ENCODE peak calls at places on chromosomes 4 and X, in seven cellular contexts. One of them, this sample, is unnamed.

GRCh38 chr4:186554890-186555827 is at the start of gene MTNR1A:
- DNase-seq in activated CD8-positive, alpha-beta T cell treated with anti-CD3 and anti-CD28 coated beads for 36 hours: no peak
- DNase-seq in posterior vena cava: no peak
- DNase-seq in activated naive CD8-positive, alpha-beta T cell treated with anti-CD3 and anti-CD28 coated beads, Interleukin-2, amount 50 U/mL, for 24 hours: no peak
- DNase-seq in NCI-H1694 treated with DMSO at 0.1 percent for 48 hours: no peak
- DNase-seq in cerebellum: peak
- DNase-seq in activated T-helper 1 cell treated with anti-CD3 and anti-CD28 coated beads, Interleukin-12 subunit alpha, Interleukin-12 subunit beta, Interleukin-2, Interleukin-4 antibody, amounts not matched to agents 30 ng/mL and 10 ng/mL and 1 ng/mL, durations not matched to agents 14 hours and 24 hours and 36 hours: no peak
- DNase-seq in this sample: no peak

GRCh38 chr4:78426972-78427371 is 124.6 kb upstream of the ANXA3 start:
- DNase-seq in activated naive CD8-positive, alpha-beta T cell treated with anti-CD3 and anti-CD28 coated beads, Interleukin-2, amount 50 U/mL, for 24 hours: no peak
- DNase-seq in posterior vena cava: no peak
- DNase-seq in activated T-helper 1 cell treated with anti-CD3 and anti-CD28 coated beads, Interleukin-12 subunit alpha, Interleukin-12 subunit beta, Interleukin-2, Interleukin-4 antibody, amounts not matched to agents 30 ng/mL and 10 ng/mL and 1 ng/mL, durations not matched to agents 14 hours and 24 hours and 36 hours: no peak
- DNase-seq in NCI-H1694 treated with DMSO at 0.1 percent for 48 hours: no peak
- DNase-seq in cerebellum: no peak
- DNase-seq in activated CD8-positive, alpha-beta T cell treated with anti-CD3 and anti-CD28 coated beads for 36 hours: no peak
- DNase-seq in this sample: no peak

GRCh38 chrX:72137846-72138455 is 6.2 kb upstream of the RTL5 start:
- DNase-seq in activated CD8-positive, alpha-beta T cell treated with anti-CD3 and anti-CD28 coated beads for 36 hours: no peak
- DNase-seq in activated naive CD8-positive, alpha-beta T cell treated with anti-CD3 and anti-CD28 coated beads, Interleukin-2, amount 50 U/mL, for 24 hours: no peak
- DNase-seq in activated T-helper 1 cell treated with anti-CD3 and anti-CD28 coated beads, Interleukin-12 subunit alpha, Interleukin-12 subunit beta, Interleukin-2, Interleukin-4 antibody, amounts not matched to agents 30 ng/mL and 10 ng/mL and 1 ng/mL, durations not matched to agents 14 hours and 24 hours and 36 hours: no peak
- DNase-seq in NCI-H1694 treated with DMSO at 0.1 percent for 48 hours: peak
- DNase-seq in posterior vena cava: no peak
- DNase-seq in cerebellum: peak
- DNase-seq in this sample: no peak

GRCh38 chrX:32155044-32155638 is 1056.2 kb downstream of the DMD start:
- DNase-seq in activated CD8-positive, alpha-beta T cell treated with anti-CD3 and anti-CD28 coated beads for 36 hours: no peak
- DNase-seq in activated T-helper 1 cell treated with anti-CD3 and anti-CD28 coated beads, Interleukin-12 subunit alpha, Interleukin-12 subunit beta, Interleukin-2, Interleukin-4 antibody, amounts not matched to agents 30 ng/mL and 10 ng/mL and 1 ng/mL, durations not matched to agents 14 hours and 24 hours and 36 hours: no peak
- DNase-seq in activated naive CD8-positive, alpha-beta T cell treated with anti-CD3 and anti-CD28 coated beads, Interleukin-2, amount 50 U/mL, for 24 hours: no peak
- DNase-seq in cerebellum: peak
- DNase-seq in NCI-H1694 treated with DMSO at 0.1 percent for 48 hours: no peak
- DNase-seq in posterior vena cava: no peak
- DNase-seq in this sample: no peak

GRCh38 chr4:83118869-83119268 is 4.3 kb upstream of the PLAC8 start:
- DNase-seq in NCI-H1694 treated with DMSO at 0.1 percent for 48 hours: no peak
- DNase-seq in posterior vena cava: no peak
- DNase-seq in activated T-helper 1 cell treated with anti-CD3 and anti-CD28 coated beads, Interleukin-12 subunit alpha, Interleukin-12 subunit beta, Interleukin-2, Interleukin-4 antibody, amounts not matched to agents 30 ng/mL and 10 ng/mL and 1 ng/mL, durations not matched to agents 14 hours and 24 hours and 36 hours: no peak
- DNase-seq in activated CD8-positive, alpha-beta T cell treated with anti-CD3 and anti-CD28 coated beads for 36 hours: no peak
- DNase-seq in activated naive CD8-positive, alpha-beta T cell treated with anti-CD3 and anti-CD28 coated beads, Interleukin-2, amount 50 U/mL, for 24 hours: no peak
- DNase-seq in cerebellum: no peak
- DNase-seq in this sample: no peak

GRCh38 chrX:16136080-16136479 is 12.7 kb downstream of the GRPR start:
- DNase-seq in cerebellum: no peak
- DNase-seq in NCI-H1694 treated with DMSO at 0.1 percent for 48 hours: no peak
- DNase-seq in posterior vena cava: no peak
- DNase-seq in activated naive CD8-positive, alpha-beta T cell treated with anti-CD3 and anti-CD28 coated beads, Interleukin-2, amount 50 U/mL, for 24 hours: no peak
- DNase-seq in activated T-helper 1 cell treated with anti-CD3 and anti-CD28 coated beads, Interleukin-12 subunit alpha, Interleukin-12 subunit beta, Interleukin-2, Interleukin-4 antibody, amounts not matched to agents 30 ng/mL and 10 ng/mL and 1 ng/mL, durations not matched to agents 14 hours and 24 hours and 36 hours: no peak
- DNase-seq in activated CD8-positive, alpha-beta T cell treated with anti-CD3 and anti-CD28 coated beads for 36 hours: no peak
- DNase-seq in this sample: no peak

GRCh38 chrX:37349131-37350033 is at the start of gene PRRG1:
- DNase-seq in cerebellum: peak
- DNase-seq in posterior vena cava: peak
- DNase-seq in activated naive CD8-positive, alpha-beta T cell treated with anti-CD3 and anti-CD28 coated beads, Interleukin-2, amount 50 U/mL, for 24 hours: peak
- DNase-seq in NCI-H1694 treated with DMSO at 0.1 percent for 48 hours: peak
- DNase-seq in activated CD8-positive, alpha-beta T cell treated with anti-CD3 and anti-CD28 coated beads for 36 hours: no peak
- DNase-seq in activated T-helper 1 cell treated with anti-CD3 and anti-CD28 coated beads, Interleukin-12 subunit alpha, Interleukin-12 subunit beta, Interleukin-2, Interleukin-4 antibody, amounts not matched to agents 30 ng/mL and 10 ng/mL and 1 ng/mL, durations not matched to agents 14 hours and 24 hours and 36 hours: no peak
- DNase-seq in this sample: no peak

GRCh38 chrX:47247206-47247998 is 14.6 kb downstream of the USP11 start:
- DNase-seq in posterior vena cava: no peak
- DNase-seq in activated CD8-positive, alpha-beta T cell treated with anti-CD3 and anti-CD28 coated beads for 36 hours: peak
- DNase-seq in activated naive CD8-positive, alpha-beta T cell treated with anti-CD3 and anti-CD28 coated beads, Interleukin-2, amount 50 U/mL, for 24 hours: no peak
- DNase-seq in cerebellum: no peak
- DNase-seq in activated T-helper 1 cell treated with anti-CD3 and anti-CD28 coated beads, Interleukin-12 subunit alpha, Interleukin-12 subunit beta, Interleukin-2, Interleukin-4 antibody, amounts not matched to agents 30 ng/mL and 10 ng/mL and 1 ng/mL, durations not matched to agents 14 hours and 24 hours and 36 hours: no peak
- DNase-seq in NCI-H1694 treated with DMSO at 0.1 percent for 48 hours: no peak
- DNase-seq in this sample: no peak

GRCh38 chr4:8439168-8439567 is 1.4 kb downstream of the ACOX3 start:
- DNase-seq in activated T-helper 1 cell treated with anti-CD3 and anti-CD28 coated beads, Interleukin-12 subunit alpha, Interleukin-12 subunit beta, Interleukin-2, Interleukin-4 antibody, amounts not matched to agents 30 ng/mL and 10 ng/mL and 1 ng/mL, durations not matched to agents 14 hours and 24 hours and 36 hours: no peak
- DNase-seq in posterior vena cava: no peak
- DNase-seq in activated CD8-positive, alpha-beta T cell treated with anti-CD3 and anti-CD28 coated beads for 36 hours: no peak
- DNase-seq in cerebellum: no peak
- DNase-seq in NCI-H1694 treated with DMSO at 0.1 percent for 48 hours: no peak
- DNase-seq in activated naive CD8-positive, alpha-beta T cell treated with anti-CD3 and anti-CD28 coated beads, Interleukin-2, amount 50 U/mL, for 24 hours: no peak
- DNase-seq in this sample: no peak

GRCh38 chr4:8821151-8821950 is 50.3 kb downstream of the HMX1 start:
- DNase-seq in NCI-H1694 treated with DMSO at 0.1 percent for 48 hours: no peak
- DNase-seq in activated naive CD8-positive, alpha-beta T cell treated with anti-CD3 and anti-CD28 coated beads, Interleukin-2, amount 50 U/mL, for 24 hours: no peak
- DNase-seq in activated CD8-positive, alpha-beta T cell treated with anti-CD3 and anti-CD28 coated beads for 36 hours: no peak
- DNase-seq in cerebellum: no peak
- DNase-seq in activated T-helper 1 cell treated with anti-CD3 and anti-CD28 coated beads, Interleukin-12 subunit alpha, Interleukin-12 subunit beta, Interleukin-2, Interleukin-4 antibody, amounts not matched to agents 30 ng/mL and 10 ng/mL and 1 ng/mL, durations not matched to agents 14 hours and 24 hours and 36 hours: no peak
- DNase-seq in posterior vena cava: peak
- DNase-seq in this sample: no peak

GRCh38 chr4:150259861-150260567 is 181.8 kb downstream of the DCLK2 start:
- DNase-seq in activated T-helper 1 cell treated with anti-CD3 and anti-CD28 coated beads, Interleukin-12 subunit alpha, Interleukin-12 subunit beta, Interleukin-2, Interleukin-4 antibody, amounts not matched to agents 30 ng/mL and 10 ng/mL and 1 ng/mL, durations not matched to agents 14 hours and 24 hours and 36 hours: no peak
- DNase-seq in activated naive CD8-positive, alpha-beta T cell treated with anti-CD3 and anti-CD28 coated beads, Interleukin-2, amount 50 U/mL, for 24 hours: no peak
- DNase-seq in posterior vena cava: no peak
- DNase-seq in NCI-H1694 treated with DMSO at 0.1 percent for 48 hours: no peak
- DNase-seq in cerebellum: no peak
- DNase-seq in activated CD8-positive, alpha-beta T cell treated with anti-CD3 and anti-CD28 coated beads for 36 hours: no peak
- DNase-seq in this sample: no peak

GRCh38 chr4:168605411-168605810 is 108.6 kb downstream of the PALLD start:
- DNase-seq in activated naive CD8-positive, alpha-beta T cell treated with anti-CD3 and anti-CD28 coated beads, Interleukin-2, amount 50 U/mL, for 24 hours: no peak
- DNase-seq in activated T-helper 1 cell treated with anti-CD3 and anti-CD28 coated beads, Interleukin-12 subunit alpha, Interleukin-12 subunit beta, Interleukin-2, Interleukin-4 antibody, amounts not matched to agents 30 ng/mL and 10 ng/mL and 1 ng/mL, durations not matched to agents 14 hours and 24 hours and 36 hours: no peak
- DNase-seq in posterior vena cava: no peak
- DNase-seq in NCI-H1694 treated with DMSO at 0.1 percent for 48 hours: no peak
- DNase-seq in cerebellum: no peak
- DNase-seq in activated CD8-positive, alpha-beta T cell treated with anti-CD3 and anti-CD28 coated beads for 36 hours: no peak
- DNase-seq in this sample: no peak

GRCh38 chrX:40383360-40383759 is 197.4 kb upstream of the ATP6AP2 start:
- DNase-seq in NCI-H1694 treated with DMSO at 0.1 percent for 48 hours: peak
- DNase-seq in activated CD8-positive, alpha-beta T cell treated with anti-CD3 and anti-CD28 coated beads for 36 hours: no peak
- DNase-seq in posterior vena cava: no peak
- DNase-seq in activated naive CD8-positive, alpha-beta T cell treated with anti-CD3 and anti-CD28 coated beads, Interleukin-2, amount 50 U/mL, for 24 hours: no peak
- DNase-seq in cerebellum: no peak
- DNase-seq in activated T-helper 1 cell treated with anti-CD3 and anti-CD28 coated beads, Interleukin-12 subunit alpha, Interleukin-12 subunit beta, Interleukin-2, Interleukin-4 antibody, amounts not matched to agents 30 ng/mL and 10 ng/mL and 1 ng/mL, durations not matched to agents 14 hours and 24 hours and 36 hours: no peak
- DNase-seq in this sample: no peak

GRCh38 chrX:101415180-101416130 is 7.4 kb downstream of the HNRNPH2 start:
- DNase-seq in activated T-helper 1 cell treated with anti-CD3 and anti-CD28 coated beads, Interleukin-12 subunit alpha, Interleukin-12 subunit beta, Interleukin-2, Interleukin-4 antibody, amounts not matched to agents 30 ng/mL and 10 ng/mL and 1 ng/mL, durations not matched to agents 14 hours and 24 hours and 36 hours: peak
- DNase-seq in cerebellum: peak
- DNase-seq in posterior vena cava: no peak
- DNase-seq in NCI-H1694 treated with DMSO at 0.1 percent for 48 hours: peak
- DNase-seq in activated naive CD8-positive, alpha-beta T cell treated with anti-CD3 and anti-CD28 coated beads, Interleukin-2, amount 50 U/mL, for 24 hours: no peak
- DNase-seq in activated CD8-positive, alpha-beta T cell treated with anti-CD3 and anti-CD28 coated beads for 36 hours: peak
- DNase-seq in this sample: no peak

GRCh38 chr4:3784469-3785291 is 18.5 kb downstream of the ADRA2C start:
- DNase-seq in activated naive CD8-positive, alpha-beta T cell treated with anti-CD3 and anti-CD28 coated beads, Interleukin-2, amount 50 U/mL, for 24 hours: no peak
- DNase-seq in posterior vena cava: no peak
- DNase-seq in activated T-helper 1 cell treated with anti-CD3 and anti-CD28 coated beads, Interleukin-12 subunit alpha, Interleukin-12 subunit beta, Interleukin-2, Interleukin-4 antibody, amounts not matched to agents 30 ng/mL and 10 ng/mL and 1 ng/mL, durations not matched to agents 14 hours and 24 hours and 36 hours: no peak
- DNase-seq in NCI-H1694 treated with DMSO at 0.1 percent for 48 hours: no peak
- DNase-seq in activated CD8-positive, alpha-beta T cell treated with anti-CD3 and anti-CD28 coated beads for 36 hours: no peak
- DNase-seq in cerebellum: no peak
- DNase-seq in this sample: no peak

GRCh38 chr4:140223056-140223810 is 69.2 kb upstream of the MAML3 start:
- DNase-seq in activated CD8-positive, alpha-beta T cell treated with anti-CD3 and anti-CD28 coated beads for 36 hours: no peak
- DNase-seq in NCI-H1694 treated with DMSO at 0.1 percent for 48 hours: no peak
- DNase-seq in activated naive CD8-positive, alpha-beta T cell treated with anti-CD3 and anti-CD28 coated beads, Interleukin-2, amount 50 U/mL, for 24 hours: no peak
- DNase-seq in cerebellum: no peak
- DNase-seq in activated T-helper 1 cell treated with anti-CD3 and anti-CD28 coated beads, Interleukin-12 subunit alpha, Interleukin-12 subunit beta, Interleukin-2, Interleukin-4 antibody, amounts not matched to agents 30 ng/mL and 10 ng/mL and 1 ng/mL, durations not matched to agents 14 hours and 24 hours and 36 hours: no peak
- DNase-seq in posterior vena cava: no peak
- DNase-seq in this sample: no peak

GRCh38 chr4:152591361-152591760 is 55.5 kb upstream of the FBXW7 start:
- DNase-seq in posterior vena cava: peak
- DNase-seq in activated naive CD8-positive, alpha-beta T cell treated with anti-CD3 and anti-CD28 coated beads, Interleukin-2, amount 50 U/mL, for 24 hours: peak
- DNase-seq in cerebellum: no peak
- DNase-seq in NCI-H1694 treated with DMSO at 0.1 percent for 48 hours: peak
- DNase-seq in activated CD8-positive, alpha-beta T cell treated with anti-CD3 and anti-CD28 coated beads for 36 hours: peak
- DNase-seq in activated T-helper 1 cell treated with anti-CD3 and anti-CD28 coated beads, Interleukin-12 subunit alpha, Interleukin-12 subunit beta, Interleukin-2, Interleukin-4 antibody, amounts not matched to agents 30 ng/mL and 10 ng/mL and 1 ng/mL, durations not matched to agents 14 hours and 24 hours and 36 hours: peak
- DNase-seq in this sample: no peak

GRCh38 chr4:87497141-87497540 is 32.0 kb downstream of the SPARCL1 start:
- DNase-seq in activated T-helper 1 cell treated with anti-CD3 and anti-CD28 coated beads, Interleukin-12 subunit alpha, Interleukin-12 subunit beta, Interleukin-2, Interleukin-4 antibody, amounts not matched to agents 30 ng/mL and 10 ng/mL and 1 ng/mL, durations not matched to agents 14 hours and 24 hours and 36 hours: no peak
- DNase-seq in cerebellum: no peak
- DNase-seq in posterior vena cava: no peak
- DNase-seq in activated CD8-positive, alpha-beta T cell treated with anti-CD3 and anti-CD28 coated beads for 36 hours: peak
- DNase-seq in activated naive CD8-positive, alpha-beta T cell treated with anti-CD3 and anti-CD28 coated beads, Interleukin-2, amount 50 U/mL, for 24 hours: peak
- DNase-seq in NCI-H1694 treated with DMSO at 0.1 percent for 48 hours: no peak
- DNase-seq in this sample: no peak

GRCh38 chr4:3707423-3708102 is 58.6 kb upstream of the ADRA2C start:
- DNase-seq in posterior vena cava: peak
- DNase-seq in cerebellum: peak
- DNase-seq in activated CD8-positive, alpha-beta T cell treated with anti-CD3 and anti-CD28 coated beads for 36 hours: no peak
- DNase-seq in activated naive CD8-positive, alpha-beta T cell treated with anti-CD3 and anti-CD28 coated beads, Interleukin-2, amount 50 U/mL, for 24 hours: no peak
- DNase-seq in NCI-H1694 treated with DMSO at 0.1 percent for 48 hours: no peak
- DNase-seq in activated T-helper 1 cell treated with anti-CD3 and anti-CD28 coated beads, Interleukin-12 subunit alpha, Interleukin-12 subunit beta, Interleukin-2, Interleukin-4 antibody, amounts not matched to agents 30 ng/mL and 10 ng/mL and 1 ng/mL, durations not matched to agents 14 hours and 24 hours and 36 hours: no peak
- DNase-seq in this sample: no peak

GRCh38 chr4:66555301-66555700 is 885.0 kb upstream of the EPHA5 start:
- DNase-seq in activated T-helper 1 cell treated with anti-CD3 and anti-CD28 coated beads, Interleukin-12 subunit alpha, Interleukin-12 subunit beta, Interleukin-2, Interleukin-4 antibody, amounts not matched to agents 30 ng/mL and 10 ng/mL and 1 ng/mL, durations not matched to agents 14 hours and 24 hours and 36 hours: no peak
- DNase-seq in NCI-H1694 treated with DMSO at 0.1 percent for 48 hours: no peak
- DNase-seq in activated CD8-positive, alpha-beta T cell treated with anti-CD3 and anti-CD28 coated beads for 36 hours: no peak
- DNase-seq in cerebellum: no peak
- DNase-seq in activated naive CD8-positive, alpha-beta T cell treated with anti-CD3 and anti-CD28 coated beads, Interleukin-2, amount 50 U/mL, for 24 hours: no peak
- DNase-seq in posterior vena cava: no peak
- DNase-seq in this sample: no peak

GRCh38 chr4:54971474-54971950 is 153.9 kb downstream of the KDR start:
- DNase-seq in cerebellum: peak
- DNase-seq in activated naive CD8-positive, alpha-beta T cell treated with anti-CD3 and anti-CD28 coated beads, Interleukin-2, amount 50 U/mL, for 24 hours: no peak
- DNase-seq in activated T-helper 1 cell treated with anti-CD3 and anti-CD28 coated beads, Interleukin-12 subunit alpha, Interleukin-12 subunit beta, Interleukin-2, Interleukin-4 antibody, amounts not matched to agents 30 ng/mL and 10 ng/mL and 1 ng/mL, durations not matched to agents 14 hours and 24 hours and 36 hours: no peak
- DNase-seq in activated CD8-positive, alpha-beta T cell treated with anti-CD3 and anti-CD28 coated beads for 36 hours: peak
- DNase-seq in NCI-H1694 treated with DMSO at 0.1 percent for 48 hours: peak
- DNase-seq in posterior vena cava: no peak
- DNase-seq in this sample: no peak

GRCh38 chr4:112130903-112131302 is 14.4 kb upstream of the FAM241A start:
- DNase-seq in activated CD8-positive, alpha-beta T cell treated with anti-CD3 and anti-CD28 coated beads for 36 hours: no peak
- DNase-seq in NCI-H1694 treated with DMSO at 0.1 percent for 48 hours: no peak
- DNase-seq in activated T-helper 1 cell treated with anti-CD3 and anti-CD28 coated beads, Interleukin-12 subunit alpha, Interleukin-12 subunit beta, Interleukin-2, Interleukin-4 antibody, amounts not matched to agents 30 ng/mL and 10 ng/mL and 1 ng/mL, durations not matched to agents 14 hours and 24 hours and 36 hours: no peak
- DNase-seq in activated naive CD8-positive, alpha-beta T cell treated with anti-CD3 and anti-CD28 coated beads, Interleukin-2, amount 50 U/mL, for 24 hours: no peak
- DNase-seq in posterior vena cava: no peak
- DNase-seq in cerebellum: no peak
- DNase-seq in this sample: no peak

GRCh38 chrX:106649523-106650428 is 38.0 kb downstream of the RADX start:
- DNase-seq in NCI-H1694 treated with DMSO at 0.1 percent for 48 hours: no peak
- DNase-seq in cerebellum: no peak
- DNase-seq in activated T-helper 1 cell treated with anti-CD3 and anti-CD28 coated beads, Interleukin-12 subunit alpha, Interleukin-12 subunit beta, Interleukin-2, Interleukin-4 antibody, amounts not matched to agents 30 ng/mL and 10 ng/mL and 1 ng/mL, durations not matched to agents 14 hours and 24 hours and 36 hours: no peak
- DNase-seq in activated CD8-positive, alpha-beta T cell treated with anti-CD3 and anti-CD28 coated beads for 36 hours: no peak
- DNase-seq in activated naive CD8-positive, alpha-beta T cell treated with anti-CD3 and anti-CD28 coated beads, Interleukin-2, amount 50 U/mL, for 24 hours: no peak
- DNase-seq in posterior vena cava: no peak
- DNase-seq in this sample: no peak

GRCh38 chr4:102629686-102630085 is 128.5 kb downstream of the NFKB1 start:
- DNase-seq in activated naive CD8-positive, alpha-beta T cell treated with anti-CD3 and anti-CD28 coated beads, Interleukin-2, amount 50 U/mL, for 24 hours: no peak
- DNase-seq in activated CD8-positive, alpha-beta T cell treated with anti-CD3 and anti-CD28 coated beads for 36 hours: peak
- DNase-seq in activated T-helper 1 cell treated with anti-CD3 and anti-CD28 coated beads, Interleukin-12 subunit alpha, Interleukin-12 subunit beta, Interleukin-2, Interleukin-4 antibody, amounts not matched to agents 30 ng/mL and 10 ng/mL and 1 ng/mL, durations not matched to agents 14 hours and 24 hours and 36 hours: no peak
- DNase-seq in cerebellum: no peak
- DNase-seq in posterior vena cava: no peak
- DNase-seq in NCI-H1694 treated with DMSO at 0.1 percent for 48 hours: no peak
- DNase-seq in this sample: no peak

GRCh38 chrX:119673336-119673735 is 19.6 kb downstream of the SEPTIN6 start:
- DNase-seq in activated naive CD8-positive, alpha-beta T cell treated with anti-CD3 and anti-CD28 coated beads, Interleukin-2, amount 50 U/mL, for 24 hours: no peak
- DNase-seq in cerebellum: no peak
- DNase-seq in posterior vena cava: no peak
- DNase-seq in NCI-H1694 treated with DMSO at 0.1 percent for 48 hours: no peak
- DNase-seq in activated CD8-positive, alpha-beta T cell treated with anti-CD3 and anti-CD28 coated beads for 36 hours: no peak
- DNase-seq in activated T-helper 1 cell treated with anti-CD3 and anti-CD28 coated beads, Interleukin-12 subunit alpha, Interleukin-12 subunit beta, Interleukin-2, Interleukin-4 antibody, amounts not matched to agents 30 ng/mL and 10 ng/mL and 1 ng/mL, durations not matched to agents 14 hours and 24 hours and 36 hours: no peak
- DNase-seq in this sample: no peak

GRCh38 chr4:56067826-56068225 is 119.1 kb downstream of the CEP135 start:
- DNase-seq in activated CD8-positive, alpha-beta T cell treated with anti-CD3 and anti-CD28 coated beads for 36 hours: no peak
- DNase-seq in cerebellum: no peak
- DNase-seq in activated T-helper 1 cell treated with anti-CD3 and anti-CD28 coated beads, Interleukin-12 subunit alpha, Interleukin-12 subunit beta, Interleukin-2, Interleukin-4 antibody, amounts not matched to agents 30 ng/mL and 10 ng/mL and 1 ng/mL, durations not matched to agents 14 hours and 24 hours and 36 hours: no peak
- DNase-seq in NCI-H1694 treated with DMSO at 0.1 percent for 48 hours: no peak
- DNase-seq in activated naive CD8-positive, alpha-beta T cell treated with anti-CD3 and anti-CD28 coated beads, Interleukin-2, amount 50 U/mL, for 24 hours: no peak
- DNase-seq in posterior vena cava: no peak
- DNase-seq in this sample: no peak

GRCh38 chr4:168604496-168605373 is 107.9 kb downstream of the PALLD start:
- DNase-seq in activated T-helper 1 cell treated with anti-CD3 and anti-CD28 coated beads, Interleukin-12 subunit alpha, Interleukin-12 subunit beta, Interleukin-2, Interleukin-4 antibody, amounts not matched to agents 30 ng/mL and 10 ng/mL and 1 ng/mL, durations not matched to agents 14 hours and 24 hours and 36 hours: no peak
- DNase-seq in activated naive CD8-positive, alpha-beta T cell treated with anti-CD3 and anti-CD28 coated beads, Interleukin-2, amount 50 U/mL, for 24 hours: no peak
- DNase-seq in cerebellum: no peak
- DNase-seq in activated CD8-positive, alpha-beta T cell treated with anti-CD3 and anti-CD28 coated beads for 36 hours: no peak
- DNase-seq in posterior vena cava: no peak
- DNase-seq in NCI-H1694 treated with DMSO at 0.1 percent for 48 hours: no peak
- DNase-seq in this sample: no peak

GRCh38 chr4:106583567-106583966 is 215.0 kb upstream of the GIMD1 start:
- DNase-seq in activated naive CD8-positive, alpha-beta T cell treated with anti-CD3 and anti-CD28 coated beads, Interleukin-2, amount 50 U/mL, for 24 hours: no peak
- DNase-seq in activated CD8-positive, alpha-beta T cell treated with anti-CD3 and anti-CD28 coated beads for 36 hours: no peak
- DNase-seq in activated T-helper 1 cell treated with anti-CD3 and anti-CD28 coated beads, Interleukin-12 subunit alpha, Interleukin-12 subunit beta, Interleukin-2, Interleukin-4 antibody, amounts not matched to agents 30 ng/mL and 10 ng/mL and 1 ng/mL, durations not matched to agents 14 hours and 24 hours and 36 hours: no peak
- DNase-seq in posterior vena cava: no peak
- DNase-seq in cerebellum: no peak
- DNase-seq in NCI-H1694 treated with DMSO at 0.1 percent for 48 hours: no peak
- DNase-seq in this sample: no peak

GRCh38 chrX:141989802-141990201 is 86.1 kb downstream of the MAGEC1 start:
- DNase-seq in activated naive CD8-positive, alpha-beta T cell treated with anti-CD3 and anti-CD28 coated beads, Interleukin-2, amount 50 U/mL, for 24 hours: no peak
- DNase-seq in activated T-helper 1 cell treated with anti-CD3 and anti-CD28 coated beads, Interleukin-12 subunit alpha, Interleukin-12 subunit beta, Interleukin-2, Interleukin-4 antibody, amounts not matched to agents 30 ng/mL and 10 ng/mL and 1 ng/mL, durations not matched to agents 14 hours and 24 hours and 36 hours: no peak
- DNase-seq in NCI-H1694 treated with DMSO at 0.1 percent for 48 hours: no peak
- DNase-seq in activated CD8-positive, alpha-beta T cell treated with anti-CD3 and anti-CD28 coated beads for 36 hours: no peak
- DNase-seq in cerebellum: no peak
- DNase-seq in posterior vena cava: no peak
- DNase-seq in this sample: no peak

GRCh38 chr4:154490261-154490588 is 1.4 kb downstream of the DCHS2 start:
- DNase-seq in cerebellum: no peak
- DNase-seq in activated T-helper 1 cell treated with anti-CD3 and anti-CD28 coated beads, Interleukin-12 subunit alpha, Interleukin-12 subunit beta, Interleukin-2, Interleukin-4 antibody, amounts not matched to agents 30 ng/mL and 10 ng/mL and 1 ng/mL, durations not matched to agents 14 hours and 24 hours and 36 hours: no peak
- DNase-seq in NCI-H1694 treated with DMSO at 0.1 percent for 48 hours: no peak
- DNase-seq in activated CD8-positive, alpha-beta T cell treated with anti-CD3 and anti-CD28 coated beads for 36 hours: peak
- DNase-seq in posterior vena cava: no peak
- DNase-seq in activated naive CD8-positive, alpha-beta T cell treated with anti-CD3 and anti-CD28 coated beads, Interleukin-2, amount 50 U/mL, for 24 hours: no peak
- DNase-seq in this sample: no peak

GRCh38 chrX:9318761-9319160 is 146.1 kb upstream of the TBL1X start:
- DNase-seq in activated T-helper 1 cell treated with anti-CD3 and anti-CD28 coated beads, Interleukin-12 subunit alpha, Interleukin-12 subunit beta, Interleukin-2, Interleukin-4 antibody, amounts not matched to agents 30 ng/mL and 10 ng/mL and 1 ng/mL, durations not matched to agents 14 hours and 24 hours and 36 hours: no peak
- DNase-seq in activated naive CD8-positive, alpha-beta T cell treated with anti-CD3 and anti-CD28 coated beads, Interleukin-2, amount 50 U/mL, for 24 hours: no peak
- DNase-seq in activated CD8-positive, alpha-beta T cell treated with anti-CD3 and anti-CD28 coated beads for 36 hours: no peak
- DNase-seq in posterior vena cava: no peak
- DNase-seq in NCI-H1694 treated with DMSO at 0.1 percent for 48 hours: no peak
- DNase-seq in cerebellum: peak
- DNase-seq in this sample: no peak

GRCh38 chrX:122238801-122239200 is 945.3 kb upstream of the GRIA3 start:
- DNase-seq in NCI-H1694 treated with DMSO at 0.1 percent for 48 hours: peak
- DNase-seq in activated naive CD8-positive, alpha-beta T cell treated with anti-CD3 and anti-CD28 coated beads, Interleukin-2, amount 50 U/mL, for 24 hours: no peak
- DNase-seq in activated CD8-positive, alpha-beta T cell treated with anti-CD3 and anti-CD28 coated beads for 36 hours: no peak
- DNase-seq in activated T-helper 1 cell treated with anti-CD3 and anti-CD28 coated beads, Interleukin-12 subunit alpha, Interleukin-12 subunit beta, Interleukin-2, Interleukin-4 antibody, amounts not matched to agents 30 ng/mL and 10 ng/mL and 1 ng/mL, durations not matched to agents 14 hours and 24 hours and 36 hours: no peak
- DNase-seq in posterior vena cava: no peak
- DNase-seq in cerebellum: no peak
- DNase-seq in this sample: no peak

This sample was measured in NK-92 treated with Interleukin-12 subunit alpha and Interleukin-12 subunit beta, amount 100 ng/mL, for 24 hours.